ENCODE peak calls at places on chromosomes 7 and 10, in nine cellular contexts. N is caudate nucleus; S is naive thymus-derived CD8-positive, alpha-beta T cell; A is progenitor cell of endocrine pancreas; Y is iris pigment epithelial cell; M is activated CD4-positive, alpha-beta T cell treated with anti-CD3 and anti-CD28 coated beads, Interleukin-2, amount 10 ng/mL, durations not matched to agents 7 days and 5 days; P is astrocyte of the spinal cord; V is stimulated activated CD4-positive, alpha-beta T cell treated with anti-CD3 and anti-CD28 coated beads, Interleukin-2, amount 100 ng/mL, for 4 hours; O is left cardiac atrium. F is an unnamed sample.

GRCh38 chr10:32413513-32413912 is 32.4 kb upstream of the CCDC7 start:
- DNase-seq in M (no peak), P (peak; percentile 97), Y (peak; percentile 97), A (no peak), N (no peak), S (no peak), V (no peak), O (no peak), F (peak; percentile 52)

GRCh38 chr10:131270461-131271190 is 40.9 kb downstream of the TCERG1L start:
- DNase-seq in Y (no peak), A (no peak), S (no peak), M (no peak), V (no peak), P (no peak), O (no peak), N (no peak), F (no peak)

GRCh38 chr10:133009218-133009954 is 67.0 kb upstream of the CFAP46 start:
- DNase-seq in P (no peak), O (peak; percentile 85), A (no peak), N (no peak), M (no peak), V (no peak), S (no peak), Y (no peak), F (no peak)

GRCh38 chr7:137953043-137953691 is 48.7 kb downstream of the CREB3L2 start:
- DNase-seq in V (no peak), O (no peak), P (peak; percentile 86), N (no peak), S (no peak), Y (peak; percentile 95), A (no peak), M (no peak), F (no peak)

GRCh38 chr7:106947244-106947728 is 82.2 kb downstream of the PIK3CG start:
- DNase-seq in V (no peak), S (no peak), A (peak; percentile 34), M (peak; percentile 57), Y (peak; percentile 83), N (no peak), O (peak; percentile 40), P (peak; percentile 75), F (peak; percentile 78)

GRCh38 chr7:50068850-50069551 is 24.0 kb downstream of the ZPBP start:
- DNase-seq in M (peak; percentile 60), Y (peak; percentile 12), O (no peak), V (no peak), N (no peak), P (peak; percentile 67), A (no peak), S (peak; percentile 67), F (peak; percentile 44)

GRCh38 chr7:155363146-155363539 is 65.5 kb downstream of the INSIG1 start:
- DNase-seq in S (peak; percentile 4), A (no peak), M (no peak), P (no peak), V (no peak), Y (no peak), O (peak; percentile 0), N (no peak), F (no peak)

GRCh38 chr7:42234736-42235135 is 2.3 kb downstream of the GLI3 start:
- DNase-seq in A (no peak), P (no peak), M (no peak), Y (peak; percentile 45), S (no peak), O (no peak), V (no peak), N (no peak), F (no peak)

GRCh38 chr10:15486404-15486803 is 115.3 kb upstream of the FAM171A1 start:
- DNase-seq in A (no peak), M (no peak), S (no peak), O (no peak), N (no peak), Y (peak; percentile 65), P (peak; percentile 73), V (no peak), F (peak; percentile 42)

GRCh38 chr10:48655426-48656240 is 29.0 kb upstream of the WDFY4 start:
- DNase-seq in M (no peak), Y (peak; percentile 51), P (peak; percentile 74), N (peak; percentile 62), S (no peak), V (no peak), O (peak; percentile 85), A (no peak), F (peak; percentile 59)

GRCh38 chr7:92612501-92612900 is 22.3 kb upstream of the FAM133B start:
- DNase-seq in A (no peak), P (peak; percentile 31), N (no peak), V (no peak), S (no peak), Y (peak; percentile 58), M (no peak), O (no peak), F (no peak)

GRCh38 chr10:19941206-19941880 is 125.1 kb downstream of the PLXDC2 start:
- DNase-seq in P (no peak), Y (no peak), A (no peak), N (no peak), M (no peak), V (no peak), S (no peak), O (no peak), F (no peak)

GRCh38 chr10:61136151-61136550 is 192.2 kb upstream of the RHOBTB1 start:
- DNase-seq in P (no peak), N (no peak), Y (peak; percentile 34), O (no peak), V (no peak), M (no peak), S (no peak), A (no peak), F (peak; percentile 27)

GRCh38 chr10:4687397-4687796 is 138.6 kb upstream of the AKR1E2 start:
- DNase-seq in P (no peak), N (no peak), A (no peak), O (no peak), V (no peak), M (no peak), Y (no peak), S (no peak), F (no peak)

GRCh38 chr10:44010873-44011602 is 362.4 kb upstream of the ZNF32 start:
- DNase-seq in P (no peak), N (no peak), V (no peak), Y (no peak), A (no peak), S (no peak), M (no peak), O (peak; percentile 32), F (no peak)

GRCh38 chr10:101162677-101163076 is 31.6 kb downstream of the TLX1 start:
- DNase-seq in Y (no peak), M (no peak), A (no peak), P (no peak), V (no peak), S (no peak), N (no peak), O (no peak), F (no peak)

GRCh38 chr7:77409739-77410545 is 6.2 kb downstream of the GSAP start:
- DNase-seq in O (no peak), V (no peak), Y (peak; percentile 95), P (peak; percentile 72), N (no peak), A (no peak), S (no peak), M (no peak), F (peak; percentile 89)

GRCh38 chr7:80151274-80151665 is 16.6 kb downstream of the GNAI1 start:
- DNase-seq in O (no peak), A (no peak), N (no peak), V (peak; percentile 34), Y (peak; percentile 93), P (peak; percentile 71), M (no peak), S (no peak), F (peak; percentile 42)

GRCh38 chr10:59631882-59632281 is 77.8 kb downstream of the SLC16A9 start:
- DNase-seq in Y (no peak), S (no peak), A (no peak), V (no peak), O (no peak), P (no peak), M (no peak), N (no peak), F (no peak)

GRCh38 chr10:30502266-30503058 is 68.5 kb downstream of the MAP3K8 start:
- DNase-seq in N (no peak), O (no peak), A (no peak), P (no peak), Y (peak; percentile 31), M (peak; percentile 81), V (no peak), S (no peak), F (peak; percentile 39)

GRCh38 chr10:61346946-61347345 is 106.2 kb downstream of the TMEM26 start:
- DNase-seq in M (no peak), Y (no peak), N (no peak), P (no peak), O (no peak), S (no peak), A (no peak), V (no peak), F (no peak)

GRCh38 chr7:45978010-45978681 is 57.1 kb upstream of the IGFBP3 start:
- DNase-seq in N (no peak), O (peak; percentile 36), P (peak; percentile 96), S (no peak), A (no peak), V (no peak), Y (peak; percentile 97), M (no peak), F (peak; percentile 96)

GRCh38 chr10:16965242-16965620 is 148.0 kb upstream of the RSU1 start:
- DNase-seq in Y (no peak), S (no peak), A (no peak), M (no peak), V (no peak), N (no peak), O (no peak), P (no peak), F (no peak)

GRCh38 chr10:122021828-122022227 is 32.9 kb downstream of the TACC2 start:
- DNase-seq in S (no peak), Y (no peak), V (no peak), A (no peak), O (no peak), P (no peak), M (no peak), N (no peak), F (no peak)

GRCh38 chr7:65390588-65390987 is 16.9 kb downstream of the ZNF92 start:
- DNase-seq in S (no peak), O (no peak), V (no peak), N (no peak), M (no peak), P (no peak), A (no peak), Y (peak; percentile 31), F (no peak)

GRCh38 chr10:50937230-50937907 is 51.9 kb upstream of the A1CF start:
- DNase-seq in P (peak; percentile 52), A (no peak), O (no peak), Y (peak; percentile 52), V (no peak), N (no peak), M (no peak), S (no peak), F (peak; percentile 68)

GRCh38 chr7:40583653-40584424 is 449.0 kb downstream of the SUGCT start:
- DNase-seq in O (no peak), M (no peak), V (no peak), S (no peak), Y (no peak), A (no peak), N (no peak), P (no peak), F (no peak)

GRCh38 chr7:116173051-116174028 is 37.0 kb upstream of the TES start:
- DNase-seq in O (no peak), A (no peak), Y (peak; percentile 70), V (peak; percentile 3), S (no peak), P (peak; percentile 77), M (peak; percentile 63), N (no peak), F (peak; percentile 83)

GRCh38 chr7:14351167-14351566 is 361.7 kb upstream of the ETV1 start:
- DNase-seq in V (no peak), P (no peak), A (no peak), Y (no peak), M (no peak), N (no peak), O (no peak), S (no peak), F (no peak)

GRCh38 chr7:120989571-120990220 is 1.2 kb downstream of the CPED1 start:
- DNase-seq in A (no peak), P (peak; percentile 34), M (no peak), Y (no peak), O (no peak), N (no peak), V (no peak), S (no peak), F (peak; percentile 43)

GRCh38 chr7:32921896-32922295 is 30.3 kb upstream of the KBTBD2 start:
- DNase-seq in A (no peak), O (no peak), Y (peak; percentile 59), N (no peak), P (peak; percentile 35), M (no peak), V (no peak), S (no peak), F (peak; percentile 82)

F was measured in fibroblast of pulmonary artery.